ENCODE peak calls at places on chromosomes 6 and 20, in seven cellular contexts. B, S, N, Z, P, U and J are unnamed samples.

GRCh38 chr20:3248993-3249347 is 10.0 kb upstream of the SLC4A11 start:
- DNase-seq in S (no peak), N (no peak), B (no peak), Z (no peak), P (no peak), U (no peak), J (peak; percentile 63)

GRCh38 chr20:15482525-15482924 is 1090.7 kb downstream of the KIF16B start:
- DNase-seq in N (no peak), B (no peak), S (no peak), Z (no peak), P (no peak), U (no peak), J (no peak)

GRCh38 chr6:144928847-144929246 is 643.7 kb downstream of the UTRN start:
- DNase-seq in S (no peak), N (no peak), Z (no peak), P (no peak), U (no peak), B (no peak), J (no peak)

GRCh38 chr6:80163754-80164187 is 57.3 kb downstream of the BCKDHB start:
- DNase-seq in P (peak; percentile 77), B (no peak), Z (no peak), N (peak; percentile 29), S (no peak), U (no peak), J (no peak)

GRCh38 chr6:92577077-92577719 is 842.2 kb downstream of the EPHA7 start:
- DNase-seq in U (no peak), N (no peak), P (peak; percentile 55), S (no peak), Z (no peak), B (no peak), J (no peak)

GRCh38 chr6:1200706-1201105 is 111.2 kb upstream of the FOXQ1 start:
- DNase-seq in B (no peak), S (no peak), P (peak; percentile 82), Z (no peak), N (no peak), U (no peak), J (no peak)

GRCh38 chr20:17825251-17825691 is 125.5 kb downstream of the BANF2 start:
- DNase-seq in N (no peak), S (peak; percentile 54), Z (no peak), B (no peak), U (no peak), P (peak; percentile 60), J (no peak)

GRCh38 chr6:166469426-166469961 is 86.8 kb upstream of the MPC1 start:
- DNase-seq in B (no peak), P (no peak), S (peak; percentile 38), Z (no peak), N (no peak), U (no peak), J (peak; percentile 58)

GRCh38 chr20:62887860-62888239 is 26.2 kb upstream of the TCFL5 start:
- DNase-seq in N (no peak), U (no peak), B (no peak), S (no peak), P (no peak), Z (no peak), J (no peak)

GRCh38 chr6:4348462-4349112 is 213.2 kb upstream of the ECI2 start:
- DNase-seq in Z (no peak), U (no peak), S (no peak), P (peak; percentile 49), B (no peak), N (no peak), J (no peak)

GRCh38 chr20:48657426-48658197 is 170.2 kb downstream of the PREX1 start:
- DNase-seq in P (peak; percentile 79), N (peak; percentile 80), B (peak; percentile 66), S (peak; percentile 83), U (no peak), Z (peak; percentile 28), J (peak; percentile 88)

GRCh38 chr6:37210313-37210898 is 40.5 kb downstream of the PIM1 start:
- DNase-seq in N (peak; percentile 80), P (peak; percentile 87), Z (peak; percentile 47), B (peak; percentile 61), S (peak; percentile 73), U (peak; percentile 83), J (no peak)

GRCh38 chr6:12296255-12296573 is 6.1 kb downstream of the EDN1 start:
- DNase-seq in U (no peak), P (peak; percentile 53), S (peak; percentile 78), Z (peak; percentile 43), N (no peak), B (no peak), J (no peak)

GRCh38 chr6:69835414-69836179 is 30.8 kb upstream of the COL19A1 start:
- DNase-seq in P (peak; percentile 88), B (no peak), Z (no peak), U (no peak), N (peak; percentile 61), S (no peak), J (no peak)

GRCh38 chr6:143677891-143678737 is at the start of gene PHACTR2:
- DNase-seq in P (peak; percentile 86), Z (peak; percentile 64), U (peak; percentile 87), B (peak; percentile 70), N (no peak), S (peak; percentile 88), J (peak; percentile 88)

GRCh38 chr6:1613631-1614447 is 4.1 kb downstream of the FOXC1 start:
- DNase-seq in U (no peak), P (peak; percentile 20), N (no peak), Z (no peak), S (peak; percentile 69), B (no peak), J (no peak)

GRCh38 chr6:89120371-89120770 is 2.5 kb upstream of the SRSF12 start:
- DNase-seq in U (no peak), N (no peak), P (peak; percentile 20), B (no peak), S (no peak), Z (no peak), J (no peak)

GRCh38 chr20:39112196-39112743 is 150.1 kb downstream of the DHX35 start:
- DNase-seq in P (peak; percentile 39), U (no peak), B (peak; percentile 41), S (no peak), N (peak; percentile 38), Z (no peak), J (no peak)

GRCh38 chr6:145360865-145361264 is 374.5 kb downstream of the EPM2A start:
- DNase-seq in P (no peak), Z (no peak), U (no peak), S (no peak), B (no peak), N (no peak), J (no peak)

GRCh38 chr6:141326426-141326825 is 806.3 kb upstream of the GJE1 start:
- DNase-seq in P (peak; percentile 99), N (no peak), B (no peak), U (no peak), Z (peak; percentile 14), S (no peak), J (no peak)

GRCh38 chr6:143673638-143674037 is 4.1 kb upstream of the PHACTR2 start:
- DNase-seq in S (no peak), U (no peak), B (no peak), Z (no peak), N (no peak), P (no peak), J (no peak)

GRCh38 chr6:154731296-154732218 is 1.7 kb upstream of the SCAF8 start:
- DNase-seq in N (peak; percentile 6), B (no peak), P (no peak), S (no peak), Z (no peak), U (no peak), J (no peak)

GRCh38 chr6:83908813-83909212 is 49.3 kb downstream of the CYB5R4 start:
- DNase-seq in N (no peak), S (no peak), B (no peak), P (no peak), Z (no peak), U (no peak), J (no peak)

GRCh38 chr6:109808837-109809236 is 117.7 kb downstream of the FIG4 start:
- DNase-seq in P (no peak), S (no peak), U (no peak), B (no peak), Z (no peak), N (no peak), J (no peak)

GRCh38 chr6:128731249-128732165 is 151.4 kb upstream of the LAMA2 start:
- DNase-seq in U (no peak), Z (no peak), S (no peak), B (no peak), N (no peak), P (peak; percentile 73), J (no peak)

GRCh38 chr6:166307082-166307980 is 861 bp downstream of the PRR18 start:
- DNase-seq in Z (no peak), S (no peak), N (no peak), U (no peak), P (no peak), B (no peak), J (peak; percentile 75)

GRCh38 chr20:20821496-20822260 is 109.2 kb upstream of the RALGAPA2 start:
- DNase-seq in S (no peak), U (no peak), B (no peak), P (no peak), Z (no peak), N (no peak), J (no peak)
- TF ChIP-seq CTCF in S (no peak), U (no peak), B (no peak), P (no peak), Z (no peak), N (no peak), J (no peak)

GRCh38 chr20:31681128-31681727 is 41.4 kb downstream of the BCL2L1 start:
- DNase-seq in B (no peak), S (no peak), N (no peak), P (no peak), U (no peak), Z (no peak), J (peak; percentile 18)
- H3K4me1 ChIP-seq in B (peaks cover 21% of the 10 kb centered on the region), S (peaks cover 94% of the 10 kb centered on the region), N (peaks cover 88% of the 10 kb centered on the region), P (peaks cover 15% of the 10 kb centered on the region), U (peaks cover 61% of the 10 kb centered on the region), Z (peaks cover 94% of the 10 kb centered on the region), J (peaks cover 64% of the 10 kb centered on the region)

DNA sequence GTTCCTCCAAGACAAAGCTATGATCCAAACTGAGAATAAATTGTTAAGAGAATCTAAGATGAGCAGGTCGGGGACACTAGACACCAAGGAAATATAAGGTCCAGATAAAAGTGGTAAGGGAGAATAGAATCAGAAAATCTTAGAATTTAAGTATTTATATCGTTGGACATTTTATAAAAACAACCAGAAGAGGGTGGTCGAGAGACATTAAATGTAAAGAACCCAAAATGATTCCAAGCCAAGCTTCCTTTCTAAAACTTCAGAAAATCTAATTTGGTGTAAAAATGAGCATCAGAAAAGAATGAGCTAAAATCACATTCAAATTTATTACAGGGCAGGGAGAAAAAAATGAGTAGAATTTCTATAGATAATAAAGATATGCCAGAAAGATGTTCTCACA is 97.8 kb upstream of the OGFRL1 start:
- DNase-seq in P (peak; percentile 66), B (no peak), S (no peak), U (no peak), N (peak; percentile 67), Z (no peak), J (no peak)
- TF ChIP-seq CTCF in P (peak; percentile 26), B (no peak), S (peak; percentile 28), U (peak; percentile 1), N (peak; percentile 87), Z (no peak), J (no peak)

DNA sequence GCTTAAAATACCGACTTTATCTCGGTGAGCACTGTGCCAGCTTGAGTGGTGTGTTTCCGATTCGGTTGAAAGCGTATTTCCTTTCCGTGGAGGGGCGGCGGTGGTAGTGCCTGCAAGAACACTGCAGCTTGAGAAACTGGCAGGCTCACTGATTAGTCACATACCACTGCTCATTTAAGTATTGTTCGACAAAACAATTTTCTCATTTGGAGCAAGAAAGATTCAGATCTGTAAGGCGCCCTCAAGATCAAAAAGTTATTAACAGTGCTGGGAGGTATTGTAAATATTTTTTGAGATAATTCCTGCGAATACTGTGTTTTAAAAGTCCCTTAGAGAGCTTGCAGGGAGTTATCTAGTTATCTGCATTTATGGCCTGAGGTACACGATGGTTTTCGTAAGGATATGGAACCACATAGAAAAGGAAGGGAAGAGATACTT is 1.3 kb downstream of the MAPK14 start:
- DNase-seq in Z (peak; percentile 43), B (peak; percentile 50), N (peak; percentile 78), S (peak; percentile 85), U (peak; percentile 87), P (peak; percentile 80), J (peak; percentile 89)
- H3K4me1 ChIP-seq in Z (peaks cover 46% of the 10 kb centered on the region), B (peaks cover 5% of the 10 kb centered on the region), N (peaks cover 12% of the 10 kb centered on the region), S (peaks cover 62% of the 10 kb centered on the region), U (peaks cover 50% of the 10 kb centered on the region), P (peaks cover 10% of the 10 kb centered on the region), J (peaks cover 22% of the 10 kb centered on the region)